ENCODE peak calls at places on chromosomes 12 and 14, in four cellular contexts. G is H9, J is HCT116, V is MM.1S. P is an unnamed sample.

GRCh38 chr12:94942663-94943062 is 60.8 kb downstream of the NDUFA12 start:
- DNase-seq in J (no peak), V (no peak), G (no peak), P (no peak)

GRCh38 chr14:100784523-100785337 is 41.2 kb upstream of the MEG3 start:
- DNase-seq in V (no peak), G (no peak), J (no peak), P (no peak)

GRCh38 chr12:94077209-94077608 is 71.2 kb upstream of the PLXNC1 start:
- DNase-seq in G (no peak), V (no peak), J (no peak), P (no peak)

GRCh38 chr12:13196302-13196921 is at the start of gene EMP1:
- DNase-seq in G (no peak), V (peak; percentile 80), J (peak; percentile 98), P (peak; percentile 94)

GRCh38 chr12:49534806-49535278 is 4.0 kb upstream of the KCNH3 start:
- DNase-seq in G (no peak), J (no peak), V (no peak), P (peak; percentile 5)

GRCh38 chr14:54627718-54628345 is 60.9 kb downstream of the SAMD4A start:
- DNase-seq in J (no peak), G (no peak), V (peak; percentile 64), P (peak; percentile 61)

GRCh38 chr12:93678779-93679178 is 1.6 kb downstream of the CRADD start:
- DNase-seq in V (no peak), J (no peak), G (no peak), P (no peak)

GRCh38 chr12:92603741-92604432 is 98.9 kb upstream of the PLEKHG7 start:
- DNase-seq in V (no peak), J (no peak), G (no peak), P (no peak)

GRCh38 chr12:55663391-55663790 is 26.7 kb downstream of the OR10P1 start:
- DNase-seq in J (no peak), G (no peak), V (no peak), P (no peak)

DNA sequence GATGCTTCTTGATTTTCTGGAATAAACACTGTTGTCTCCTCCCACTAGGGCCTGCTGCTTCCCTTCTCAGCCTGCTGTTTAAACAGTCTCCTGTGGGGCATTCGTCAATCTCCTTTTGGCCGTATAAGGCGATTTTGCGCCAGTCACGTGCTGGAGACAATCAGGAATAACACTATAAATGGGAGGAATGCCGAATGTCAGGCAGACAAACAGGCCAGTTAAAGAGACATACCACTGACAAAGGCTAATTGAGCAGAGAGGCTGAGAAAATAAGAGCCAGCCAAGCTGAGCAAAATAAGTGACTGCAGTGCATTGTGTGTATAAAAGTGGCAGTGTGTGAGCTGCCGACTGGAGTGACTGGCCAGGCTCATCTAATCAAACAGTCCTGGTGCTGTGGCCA is 23.3 kb downstream of the DMAC2L start:
- DNase-seq in V (no peak), J (no peak), G (peak; percentile 65), P (peak; percentile 62)
- TF ChIP-seq CTCF in V (no peak), J (no peak), G (no peak), P (peak; percentile 8)

GRCh38 chr12:115870021-115870420 is 407.5 kb downstream of the MED13L start:
- DNase-seq in G (no peak), V (no peak), J (no peak), P (no peak)
- H2AFZ ChIP-seq in G (no peak overlapping the region), V (no peak overlapping the region), J (no peak overlapping the region), P (no peak overlapping the region)

GRCh38 chr12:47767197-47767724 is 5.8 kb upstream of the SLC48A1 start:
- DNase-seq in J (peak; percentile 52), V (peak; percentile 82), G (peak; percentile 84), P (peak; percentile 41)

GRCh38 chr12:47766496-47767196 is 6.4 kb upstream of the SLC48A1 start:
- DNase-seq in J (no peak), V (no peak), G (no peak), P (no peak)

GRCh38 chr12:47762850-47763440 is 4.3 kb upstream of the RAPGEF3 start:
- DNase-seq in G (no peak), V (no peak), J (no peak), P (no peak)

GRCh38 chr12:47758834-47759690 is at the start of gene RAPGEF3:
- DNase-seq in J (no peak), G (peak; percentile 89), V (peak; percentile 66), P (peak; percentile 90)

GRCh38 chr12:47763481-47764344 is 5.0 kb upstream of the RAPGEF3 start:
- DNase-seq in V (no peak), J (no peak), G (no peak), P (no peak)
- TF ChIP-seq CTCF in V (no peak), J (no peak), G (no peak), P (no peak)

GRCh38 chr14:34365309-34365915 is 96.6 kb downstream of the SPTSSA start:
- DNase-seq in J (no peak), G (no peak), V (no peak), P (peak; percentile 43)
- H2AFZ ChIP-seq in J (no peak overlapping the region), G (no peak overlapping the region), V (no peak overlapping the region), P (no peak overlapping the region)

GRCh38 chr12:818733-819132 is 66.4 kb downstream of the WNK1 start:
- DNase-seq in G (no peak), J (no peak), V (no peak), P (no peak)
- TF ChIP-seq CTCF in G (no peak), J (no peak), V (no peak), P (no peak)

DNA sequence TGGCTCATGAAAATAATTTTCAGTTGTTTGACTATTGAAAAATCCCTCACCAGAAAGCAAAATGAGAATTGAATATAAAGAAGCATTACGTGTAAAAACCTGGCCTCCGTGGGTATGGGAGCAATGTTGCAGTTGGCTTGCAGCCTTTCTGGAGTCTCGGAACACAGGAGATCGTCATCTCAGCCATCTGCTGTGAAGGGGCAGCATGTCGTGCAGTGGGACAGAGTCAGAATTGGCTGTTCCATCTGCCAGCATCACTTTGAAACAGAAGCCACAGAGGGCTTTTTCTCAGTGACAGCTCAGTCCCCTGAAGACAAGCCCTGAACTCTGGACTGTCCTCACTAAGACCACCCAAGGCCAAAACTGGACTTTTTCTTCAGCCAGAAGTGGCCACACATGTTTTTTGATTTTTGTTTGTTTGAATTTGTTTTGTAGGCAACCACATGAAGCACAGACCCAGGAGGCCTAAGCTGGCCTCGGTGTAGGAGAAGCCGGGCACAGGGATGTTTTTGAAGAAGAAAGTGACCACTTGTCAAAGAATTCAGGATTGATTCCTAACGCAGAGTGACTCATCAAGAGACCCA is 170.8 kb upstream of the DYRK2 start:
- DNase-seq in J (no peak), G (no peak), V (no peak), P (no peak)
- H2AFZ ChIP-seq in J (no peak overlapping the region), G (no peak overlapping the region), V (no peak overlapping the region), P (no peak overlapping the region)

P was measured in hepatocyte.